ENCODE peak calls at places on chromosomes 11 and 22, in four cellular contexts. M is K562, H is HepG2, Q is SK-N-SH. P is an unnamed sample.

GRCh38 chr22:41799486-41800347 is 762 bp upstream of the CCDC134 start:
- DNase-seq in H (no peak), M (peak; percentile 56), Q (peak; percentile 46), P (no peak)

GRCh38 chr11:17257200-17257599 is 19.3 kb upstream of the NUCB2 start:
- DNase-seq in H (no peak), Q (no peak), M (no peak), P (no peak)

GRCh38 chr11:2440646-2441045 is 3.7 kb downstream of the TRPM5 start:
- DNase-seq in H (no peak), M (no peak), Q (no peak), P (no peak)

GRCh38 chr11:78420796-78421209 is 3.2 kb upstream of the GAB2 start:
- DNase-seq in H (no peak), M (no peak), Q (peak; percentile 65), P (no peak)

GRCh38 chr11:2379471-2380174 is 2.5 kb downstream of the CD81 start:
- DNase-seq in H (no peak), M (no peak), Q (no peak), P (no peak)

GRCh38 chr22:24200616-24201212 is 19.4 kb downstream of the SUSD2 start:
- DNase-seq in M (no peak), H (peak; percentile 86), Q (peak; percentile 6), P (no peak)

GRCh38 chr11:6813651-6814050 is 14.2 kb upstream of the OR6A2 start:
- DNase-seq in Q (no peak), M (no peak), H (no peak), P (no peak)

GRCh38 chr11:9847636-9848035 is 183.8 kb downstream of the SWAP70 start:
- DNase-seq in M (no peak), Q (no peak), H (no peak), P (no peak)

GRCh38 chr11:108825381-108825780 is 160.5 kb downstream of the DDX10 start:
- DNase-seq in Q (no peak), M (no peak), H (no peak), P (no peak)

GRCh38 chr11:108824601-108825000 is 159.7 kb downstream of the DDX10 start:
- DNase-seq in M (no peak), Q (no peak), H (no peak), P (no peak)

GRCh38 chr11:108826136-108826535 is 161.3 kb downstream of the DDX10 start:
- DNase-seq in Q (no peak), H (no peak), M (no peak), P (no peak)
- TF ChIP-seq CTCF in Q (no peak), H (no peak), M (no peak), P (no peak)

DNA sequence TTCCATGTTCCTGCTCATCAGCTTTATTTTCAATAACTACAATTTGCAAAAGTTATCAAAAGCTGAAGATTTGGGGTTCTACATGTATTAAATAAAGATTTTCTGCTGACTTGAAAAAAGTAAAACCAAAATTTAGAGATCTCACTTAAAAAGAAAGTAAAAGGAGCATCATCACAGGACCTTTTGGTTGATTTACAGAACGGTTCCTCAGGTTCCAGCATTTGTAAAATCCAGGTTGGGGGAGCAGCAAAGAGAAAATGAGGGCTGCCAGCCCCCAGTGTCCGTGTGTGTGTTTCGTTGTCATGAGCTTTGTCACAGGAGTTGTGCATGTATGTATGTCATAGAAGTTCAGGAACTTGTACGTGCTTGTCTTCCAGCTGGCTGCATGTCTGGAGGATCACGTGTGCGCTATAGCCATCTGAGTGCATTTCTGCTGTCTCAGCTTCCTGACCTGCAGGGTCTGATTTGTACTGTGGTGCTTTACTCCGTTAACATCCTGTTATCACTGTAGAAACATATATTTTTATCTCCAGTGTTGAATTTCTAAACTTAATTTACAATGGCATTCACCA is 15.8 kb downstream of the MOV10L1 start:
- DNase-seq in H (no peak), Q (no peak), M (peak; percentile 38), P (peak; percentile 44)
- H3K27me3 ChIP-seq in H (peaks cover 18% of the 10 kb centered on the region), Q (no peaks in the 10 kb centered on the region), M (no peaks in the 10 kb centered on the region), P (no peaks in the 10 kb centered on the region)

DNA sequence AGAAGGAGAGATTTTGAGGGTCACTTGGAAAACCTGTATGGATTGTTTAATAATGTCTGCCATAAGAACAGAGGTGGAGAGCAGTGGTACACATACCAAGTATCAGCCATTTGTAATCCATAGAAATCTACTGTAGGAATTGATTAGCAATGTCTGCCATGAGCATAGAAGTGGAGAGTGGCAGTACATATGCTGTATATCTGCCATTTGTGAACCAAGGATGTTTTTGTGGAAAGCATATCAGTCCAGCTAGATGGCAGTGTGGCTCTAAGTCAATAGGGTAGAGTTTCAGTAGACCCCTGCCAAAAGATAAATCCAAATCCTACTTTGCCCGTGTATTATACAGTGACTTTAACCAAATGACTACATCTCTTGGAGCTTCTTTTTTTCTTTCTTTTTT is 82.9 kb upstream of the SEZ6L start:
- DNase-seq in H (no peak), Q (peak; percentile 36), M (no peak), P (no peak)
- TF ChIP-seq GABPA in H (no peak), Q (no peak), M (no peak), P (no peak)

DNA sequence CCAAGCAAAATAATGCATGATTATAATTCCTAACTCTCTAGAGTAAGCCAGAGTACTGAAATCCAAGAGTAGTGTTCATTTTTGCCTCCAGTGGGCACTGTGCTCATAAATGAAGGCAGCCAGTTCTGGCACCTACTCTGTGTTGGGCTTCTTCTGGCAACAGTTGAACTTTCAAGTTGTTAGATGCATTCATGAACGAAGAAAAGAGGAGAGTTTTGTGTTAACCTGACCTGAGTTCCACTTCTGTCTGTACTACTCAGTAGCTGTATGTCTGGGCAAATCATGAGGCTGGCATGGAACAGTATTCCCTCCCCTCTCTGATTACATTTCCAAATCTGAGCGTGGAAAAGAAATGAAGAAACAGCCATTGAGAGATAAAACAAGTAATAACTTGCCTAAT is 20.3 kb upstream of the TENM4 start:
- DNase-seq in H (peak; percentile 7), Q (peak; percentile 18), M (no peak), P (no peak)
- TF ChIP-seq CTCF in H (peak; percentile 50), Q (peak; percentile 78), M (peak; percentile 39), P (no peak)

GRCh38 chr11:63831326-63831725 is 7.6 kb upstream of the MARK2 start:
- DNase-seq in H (no peak), Q (no peak), M (no peak), P (no peak)

GRCh38 chr11:63832336-63832735 is 6.6 kb upstream of the MARK2 start:
- DNase-seq in M (no peak), Q (no peak), H (no peak), P (no peak)

GRCh38 chr11:63826471-63827190 is 12.3 kb upstream of the MARK2 start:
- DNase-seq in Q (no peak), M (no peak), H (no peak), P (no peak)

GRCh38 chr11:63833048-63833447 is 5.9 kb upstream of the MARK2 start:
- DNase-seq in M (no peak), H (no peak), Q (no peak), P (no peak)

DNA sequence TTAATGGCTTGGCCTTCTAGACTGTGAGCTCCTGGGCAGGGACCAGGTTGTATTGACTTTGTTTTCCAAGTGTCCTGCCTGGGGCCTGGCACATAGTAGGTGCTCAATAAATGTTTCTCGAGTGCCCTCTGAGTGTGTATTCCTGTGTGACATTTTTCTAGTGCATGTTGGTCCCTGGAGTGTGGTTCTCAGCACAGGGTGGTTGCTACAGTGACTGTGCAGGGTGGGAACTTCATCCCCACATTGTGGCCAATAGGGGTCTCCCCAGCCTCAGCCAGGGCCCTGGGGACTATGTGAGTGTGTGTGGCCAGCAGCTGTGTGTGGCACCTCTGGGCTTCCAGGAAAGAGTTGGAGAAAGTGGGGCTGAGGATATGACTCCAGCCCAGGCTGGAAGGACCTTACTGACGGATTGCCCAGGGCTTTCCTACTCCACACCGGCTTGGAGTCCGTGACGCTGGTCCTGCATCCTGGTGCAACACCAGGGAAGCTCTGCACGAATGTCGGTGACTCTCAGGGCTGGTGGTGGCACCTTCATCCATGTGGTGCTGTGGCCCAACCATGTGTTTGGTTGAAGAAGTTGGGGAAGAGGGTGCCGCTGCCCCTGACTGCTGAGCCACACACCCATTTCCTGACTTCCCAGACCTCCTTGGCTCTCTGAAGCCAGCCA is 9.0 kb upstream of the MARK2 start:
- DNase-seq in H (peak; percentile 52), Q (peak; percentile 79), M (peak; percentile 77), P (no peak)
- H3K27me3 ChIP-seq in H (no peaks in the 10 kb centered on the region), Q (no peaks in the 10 kb centered on the region), M (no peaks in the 10 kb centered on the region), P (no peaks in the 10 kb centered on the region)

GRCh38 chr11:69253028-69253427 is 40.9 kb upstream of the MYEOV start:
- DNase-seq in M (no peak), Q (no peak), H (no peak), P (no peak)
- TF ChIP-seq GABPA in M (no peak), Q (no peak), H (no peak), P (no peak)

DNA sequence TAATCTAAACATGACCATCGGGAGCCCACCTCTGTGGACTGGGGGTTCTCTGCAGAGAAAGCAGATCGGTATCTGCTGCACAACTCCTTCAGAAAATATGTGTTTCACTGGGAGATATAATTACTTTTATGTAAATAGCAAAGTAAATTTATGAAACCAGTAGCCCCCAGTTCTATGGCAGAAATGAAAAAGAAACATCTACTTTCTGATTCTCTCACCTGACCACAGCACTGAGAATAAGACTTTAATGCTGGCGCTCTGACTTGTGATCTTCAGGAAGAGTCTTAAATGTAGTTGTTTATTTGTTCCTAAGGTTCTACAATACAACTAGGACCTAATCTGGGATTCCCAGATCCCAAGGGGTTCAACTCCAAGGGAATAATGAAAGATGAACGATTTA is 518.0 kb downstream of the DLG2 start:
- DNase-seq in M (no peak), H (no peak), Q (no peak), P (no peak)
- TF ChIP-seq CTCF in M (no peak), H (no peak), Q (no peak), P (no peak)

P was measured in HL-60.